ENCODE peak calls at places on chromosomes 2 and 18, in four cellular contexts. N is upper lobe of right lung, L is heart left ventricle, M is pancreas. R is an unnamed sample.

GRCh38 chr2:175834472-175834871 is 167.6 kb downstream of the LNPK start:
- ATAC-seq in N (no peak), L (no peak), M (no peak), R (no peak)

GRCh38 chr2:197168705-197169104 is 141.9 kb downstream of the ANKRD44 start:
- ATAC-seq in N (peak; percentile 88), L (peak; percentile 69), M (peak; percentile 83), R (peak; percentile 90)

GRCh38 chr2:42914314-42914713 is 121.9 kb upstream of the HAAO start:
- ATAC-seq in N (no peak), L (no peak), M (no peak), R (no peak)

GRCh38 chr18:59802031-59802430 is 97.8 kb upstream of the PMAIP1 start:
- ATAC-seq in N (no peak), L (no peak), M (no peak), R (no peak)

GRCh38 chr2:29223257-29223656 is 108.0 kb downstream of the CLIP4 start:
- ATAC-seq in N (no peak), L (no peak), M (no peak), R (no peak)

GRCh38 chr2:234960091-234961088 is 8.6 kb downstream of the SH3BP4 start:
- ATAC-seq in N (no peak), L (peak; percentile 74), M (no peak), R (no peak)

GRCh38 chr2:48545244-48545643 is 15.3 kb downstream of the STON1 start:
- ATAC-seq in N (no peak), L (no peak), M (no peak), R (no peak)

GRCh38 chr2:17772532-17772931 is 18.6 kb downstream of the GEN1 start:
- ATAC-seq in N (no peak), L (peak; percentile 39), M (no peak), R (no peak)

GRCh38 chr2:109727929-109728447 is 66.1 kb upstream of the RGPD5 start:
- ATAC-seq in N (no peak), L (no peak), M (no peak), R (no peak)

GRCh38 chr2:126645211-126645618 is 10.7 kb upstream of the GYPC start:
- ATAC-seq in N (peak; percentile 36), L (no peak), M (no peak), R (no peak)

GRCh38 chr2:210567279-210567678 is 10.9 kb downstream of the CPS1 start:
- ATAC-seq in N (no peak), L (no peak), M (no peak), R (no peak)

GRCh38 chr2:60998628-60999545 is 18.6 kb upstream of the PEX13 start:
- ATAC-seq in N (peak; percentile 78), L (peak; percentile 42), M (peak; percentile 89), R (no peak)

GRCh38 chr2:173048901-173049661 is 26.6 kb upstream of the MAP3K20 start:
- ATAC-seq in N (peak; percentile 79), L (peak; percentile 90), M (peak; percentile 87), R (peak; percentile 94)

GRCh38 chr2:288743-289361 is 961 bp upstream of the ALKAL2 start:
- ATAC-seq in N (peak; percentile 30), L (no peak), M (peak; percentile 44), R (no peak)
- H3K4me3 ChIP-seq in N (peak overlapping the region; percentile 62), L (peak overlapping the region; percentile 65), M (peak overlapping the region; percentile 44), R (no peak overlapping the region)

DNA sequence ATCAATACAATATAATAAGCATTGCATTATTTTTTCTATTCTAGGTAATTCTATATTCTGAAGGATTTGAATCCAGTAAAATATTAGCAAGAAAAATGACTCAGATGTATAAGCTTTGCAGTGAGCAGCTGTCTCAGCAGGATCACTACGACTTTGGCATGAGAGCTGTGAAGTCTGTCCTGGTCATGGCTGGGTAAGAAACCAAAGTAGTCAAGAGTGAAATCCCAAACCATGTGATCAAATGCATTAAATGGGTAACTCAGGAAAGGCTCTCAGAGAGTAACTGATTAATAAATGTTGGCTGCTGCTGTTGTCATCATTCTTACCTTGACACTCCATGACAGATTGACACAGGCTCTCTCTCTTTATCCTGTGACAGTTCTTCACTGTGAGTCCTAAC is 124.1 kb downstream of the DNAH6 start:
- ATAC-seq in N (no peak), L (no peak), M (no peak), R (no peak)
- H3K27me3 ChIP-seq in N (no peaks in the 10 kb centered on the region), L (no peaks in the 10 kb centered on the region), M (no peaks in the 10 kb centered on the region), R (no peaks in the 10 kb centered on the region)

DNA sequence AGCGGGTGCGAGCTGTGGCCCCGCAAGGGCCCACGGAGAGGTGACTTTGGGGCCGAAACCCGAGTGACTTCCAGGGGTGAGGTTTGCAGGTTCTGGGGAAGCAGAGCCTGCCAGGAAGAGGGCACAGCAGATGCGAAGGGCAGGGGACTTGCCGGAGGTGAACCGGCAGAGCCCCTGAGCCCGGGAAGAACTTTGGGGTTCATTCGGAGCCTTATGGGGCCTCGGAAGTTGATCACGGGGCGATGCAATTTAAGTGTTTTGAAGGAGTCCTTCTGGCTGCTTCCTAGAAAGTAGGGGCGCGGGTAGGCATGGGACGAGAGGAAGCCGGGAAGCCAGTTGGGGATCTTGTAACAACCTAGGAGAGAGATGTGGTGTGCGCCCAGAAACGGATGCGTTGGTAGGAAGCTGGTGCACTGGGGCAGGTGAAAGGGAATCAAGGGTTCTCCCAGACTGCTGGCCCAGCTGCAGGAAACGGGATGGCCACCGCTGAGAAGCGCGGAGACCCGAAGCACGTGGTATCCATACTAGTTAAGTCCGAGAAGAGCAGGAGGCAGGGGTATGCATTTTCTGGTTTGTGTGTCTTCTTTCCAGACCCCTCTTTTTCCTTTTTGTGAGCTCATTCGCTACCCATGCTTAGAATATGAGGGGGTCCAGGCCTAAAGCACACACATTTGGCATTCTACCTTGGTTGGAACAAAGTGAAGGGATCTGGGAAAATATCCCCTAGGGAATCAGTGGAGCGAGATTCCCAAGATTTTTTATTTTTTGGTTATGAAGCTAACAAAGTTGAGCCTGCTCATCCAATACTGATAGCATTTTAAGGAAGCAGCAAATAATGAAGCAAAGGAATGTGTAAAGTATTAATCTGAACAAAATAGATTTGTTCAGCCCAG is 755 bp downstream of the SCLY start:
- ATAC-seq in N (no peak), L (no peak), M (peak; percentile 16), R (no peak)
- TF ChIP-seq CTCF in N (no peak), L (no peak), M (no peak), R (no peak)

GRCh38 chr2:216082805-216083204 is 1.1 kb downstream of the TMEM169 start:
- ATAC-seq in N (peak; percentile 40), L (no peak), M (no peak), R (no peak)
- H3K4me3 ChIP-seq in N (no peak overlapping the region), L (no peak overlapping the region), M (no peak overlapping the region), R (no peak overlapping the region)

DNA sequence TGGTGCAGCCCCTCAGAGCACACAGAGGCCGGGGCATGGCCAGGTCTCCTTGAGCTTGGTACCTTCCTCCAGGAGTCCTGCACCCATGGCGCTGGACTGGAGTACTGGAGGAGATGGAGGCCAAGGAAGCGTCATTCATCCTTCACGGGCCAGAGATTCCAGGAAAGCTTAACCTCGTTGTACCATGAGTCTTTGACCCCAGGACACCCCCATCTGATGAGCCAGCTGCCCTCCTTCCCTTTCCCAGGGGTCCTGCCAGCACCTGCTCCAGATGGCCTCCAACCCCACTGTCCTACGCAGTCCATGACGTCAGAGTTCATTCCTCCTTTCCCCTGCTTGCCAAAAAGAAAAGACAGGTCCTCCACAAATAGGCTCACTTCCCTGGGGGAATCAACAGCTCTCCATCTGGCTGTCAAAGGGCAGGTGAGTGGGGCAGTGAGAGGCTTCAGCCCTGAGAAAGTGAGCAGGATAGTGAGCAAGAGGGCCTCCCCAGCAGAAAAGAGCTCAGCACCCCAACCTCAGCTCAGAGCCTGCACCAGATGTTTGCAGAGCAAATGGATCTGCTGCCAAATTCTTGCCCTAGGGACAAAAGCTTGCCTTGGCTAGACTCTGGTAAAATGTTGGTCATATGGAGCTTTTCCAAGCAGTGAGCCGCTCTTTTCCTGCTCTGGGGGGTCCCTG is 4.5 kb upstream of the NPPC start:
- ATAC-seq in N (no peak), L (peak; percentile 66), M (no peak), R (peak; percentile 19)
- H3K27me3 ChIP-seq in N (peaks cover 41% of the 10 kb centered on the region), L (peaks cover 38% of the 10 kb centered on the region), M (peaks cover 3% of the 10 kb centered on the region), R (peaks cover 56% of the 10 kb centered on the region)

GRCh38 chr2:215414674-215415073 is 21.2 kb downstream of the FN1 start:
- ATAC-seq in N (no peak), L (no peak), M (no peak), R (no peak)
- TF ChIP-seq CTCF in N (no peak), L (no peak), M (no peak), R (no peak)

GRCh38 chr2:158970522-158970855 is 2.0 kb downstream of the TANC1 start:
- ATAC-seq in N (no peak), L (no peak), M (no peak), R (no peak)
- H3K4me3 ChIP-seq in N (peak overlapping the region; percentile 77), L (peak overlapping the region; percentile 90), M (peak overlapping the region; percentile 85), R (peak overlapping the region; percentile 80)

R was measured in gastroesophageal sphincter.